ENCODE peak calls at places on chromosomes 11 and 22, in four cellular contexts. C is NCI-H510A treated with DMSO at 0.1 percent for 48 hours, E is heart right ventricle, S is spleen. A is an unnamed sample.

GRCh38 chr11:115391598-115391997 is 112.6 kb downstream of the CADM1 start:
- DNase-seq in C (peak; percentile 52), E (no peak), S (no peak), A (no peak)

GRCh38 chr22:36806824-36807223 is 10.0 kb downstream of the PVALB start:
- DNase-seq in C (no peak), E (no peak), S (no peak), A (no peak)

GRCh38 chr11:498297-499181 is 8.5 kb downstream of the RNH1 start:
- DNase-seq in C (no peak), E (no peak), S (no peak), A (no peak)

GRCh38 chr22:22772396-22772795 is 115.2 kb upstream of the IGLL5 start:
- DNase-seq in C (no peak), E (no peak), S (no peak), A (no peak)

GRCh38 chr11:95451261-95451660 is 220.3 kb upstream of the SESN3 start:
- DNase-seq in C (no peak), E (no peak), S (no peak), A (no peak)

GRCh38 chr11:116529681-116530080 is 243.1 kb downstream of the BUD13 start:
- DNase-seq in C (no peak), E (no peak), S (no peak), A (no peak)

GRCh38 chr22:37275134-37275533 is 7.2 kb upstream of the CYTH4 start:
- DNase-seq in C (no peak), E (no peak), S (peak; percentile 46), A (no peak)

GRCh38 chr22:25892678-25893077 is 150.7 kb downstream of the MYO18B start:
- DNase-seq in C (no peak), E (no peak), S (no peak), A (no peak)

GRCh38 chr11:35167451-35167954 is 28.5 kb downstream of the CD44 start:
- DNase-seq in C (no peak), E (no peak), S (no peak), A (peak; percentile 66)

GRCh38 chr22:47295226-47295901 is 532.9 kb downstream of the TBC1D22A start:
- DNase-seq in C (no peak), E (no peak), S (no peak), A (peak; percentile 54)

GRCh38 chr11:115706735-115707134 is 202.5 kb upstream of the CADM1 start:
- DNase-seq in C (no peak), E (no peak), S (no peak), A (no peak)

GRCh38 chr11:31262761-31263160 is 106.8 kb downstream of the DCDC1 start:
- DNase-seq in C (no peak), E (no peak), S (no peak), A (no peak)

GRCh38 chr22:27241430-27242110 is 560.0 kb downstream of the MN1 start:
- DNase-seq in C (no peak), E (no peak), S (peak; percentile 83), A (no peak)

GRCh38 chr11:122261546-122261945 is 145.5 kb upstream of the BLID start:
- DNase-seq in C (no peak), E (no peak), S (no peak), A (no peak)

GRCh38 chr11:117445097-117445658 is 117.5 kb downstream of the CEP164 start:
- DNase-seq in C (no peak), E (no peak), S (peak; percentile 48), A (no peak)

GRCh38 chr22:50170453-50171318 is at the start of gene PANX2:
- DNase-seq in C (no peak), E (no peak), S (peak; percentile 84), A (no peak)

GRCh38 chr11:8242113-8242475 is 21.6 kb downstream of the LMO1 start:
- DNase-seq in C (no peak), E (no peak), S (no peak), A (no peak)

GRCh38 chr11:64802370-64803162 is 448 bp downstream of the MAP4K2 start:
- DNase-seq in C (no peak), E (no peak), S (peak; percentile 78), A (no peak)

GRCh38 chr22:27349456-27349855 is 452.1 kb downstream of the MN1 start:
- DNase-seq in C (no peak), E (no peak), S (no peak), A (no peak)

GRCh38 chr11:12842933-12843636 is 166.0 kb upstream of the RASSF10 start:
- DNase-seq in C (peak; percentile 73), E (no peak), S (no peak), A (no peak)

GRCh38 chr11:12556788-12557384 is 117.3 kb upstream of the TEAD1 start:
- DNase-seq in C (no peak), E (peak; percentile 83), S (no peak), A (peak; percentile 73)

GRCh38 chr22:36136988-36137387 is 23.6 kb downstream of the APOL3 start:
- DNase-seq in C (no peak), E (no peak), S (no peak), A (no peak)

GRCh38 chr11:70067591-70068341 is 10.4 kb upstream of the ANO1 start:
- DNase-seq in C (no peak), E (no peak), S (peak; percentile 75), A (peak; percentile 50)

GRCh38 chr22:32695451-32695891 is 106.0 kb upstream of the TIMP3 start:
- DNase-seq in C (no peak), E (no peak), S (no peak), A (no peak)

GRCh38 chr11:17077520-17078401 is at the start of gene RPS13:
- DNase-seq in C (peak; percentile 89), E (peak; percentile 98), S (peak; percentile 98), A (peak; percentile 98)

GRCh38 chr11:114377612-114378267 is 22.6 kb downstream of the C11orf71 start:
- DNase-seq in C (no peak), E (no peak), S (no peak), A (no peak)

GRCh38 chr11:71252434-71252781 is at the start of gene SHANK2:
- DNase-seq in C (no peak), E (no peak), S (no peak), A (no peak)

GRCh38 chr11:122144752-122145151 is 28.7 kb upstream of the BLID start:
- DNase-seq in C (no peak), E (no peak), S (no peak), A (no peak)

GRCh38 chr22:21837184-21837979 is 30.1 kb downstream of the MAPK1 start:
- DNase-seq in C (no peak), E (peak; percentile 42), S (no peak), A (no peak)

GRCh38 chr11:126163074-126163700 is 48.3 kb downstream of the RPUSD4 start:
- DNase-seq in C (peak; percentile 40), E (no peak), S (peak; percentile 67), A (no peak)

GRCh38 chr22:37812869-37813678 is 5.3 kb downstream of the GCAT start:
- DNase-seq in C (no peak), E (no peak), S (no peak), A (no peak)

GRCh38 chr11:85182437-85183109 is 444.6 kb downstream of the DLG2 start:
- DNase-seq in C (no peak), E (no peak), S (no peak), A (no peak)

GRCh38 chr11:32566527-32566926 is 17.1 kb upstream of the EIF3M start:
- DNase-seq in C (no peak), E (no peak), S (no peak), A (no peak)

GRCh38 chr11:104956528-104956927 is 11.8 kb downstream of the CASP4 start:
- DNase-seq in C (no peak), E (no peak), S (no peak), A (no peak)

GRCh38 chr22:24419480-24419860 is 7.9 kb upstream of the ADORA2A start:
- DNase-seq in C (no peak), E (no peak), S (no peak), A (no peak)

GRCh38 chr11:120295110-120295509 is 30.0 kb upstream of the TLCD5 start:
- DNase-seq in C (no peak), E (no peak), S (no peak), A (no peak)

GRCh38 chr22:29065468-29066190 is 4.0 kb upstream of the C22orf31 start:
- DNase-seq in C (no peak), E (no peak), S (no peak), A (no peak)

GRCh38 chr11:71532016-71532610 is 5.0 kb downstream of the KRTAP5-7 start:
- DNase-seq in C (no peak), E (no peak), S (no peak), A (no peak)

A was measured in right atrium auricular region.